ENCODE peak calls at places on chromosomes 12 and 14, in eight cellular contexts. N is epithelial cell of proximal tubule, S is HFF-Myc, F is choroid plexus epithelial cell, Z is fibroblast of mammary gland, X is AG04450, U is body of pancreas, B is cardiac fibroblast. G is an unnamed sample.

GRCh38 chr12:101604132-101604531 is 9.4 kb downstream of the MYBPC1 start:
- DNase-seq in N (peak; percentile 13), S (no peak), F (peak; percentile 20), Z (no peak), X (no peak), U (no peak), B (no peak), G (no peak)

GRCh38 chr12:115639667-115640012 is 637.9 kb downstream of the MED13L start:
- DNase-seq in N (no peak), S (no peak), F (no peak), Z (no peak), X (no peak), U (no peak), B (no peak), G (no peak)

GRCh38 chr12:20451759-20452158 is 83.4 kb downstream of the PDE3A start:
- DNase-seq in N (no peak), S (no peak), F (peak; percentile 96), Z (peak; percentile 95), X (no peak), U (no peak), B (peak; percentile 94), G (peak; percentile 65)

GRCh38 chr12:28568083-28568482 is 377.8 kb downstream of the CCDC91 start:
- DNase-seq in N (peak; percentile 71), S (peak; percentile 93), F (peak; percentile 93), Z (peak; percentile 99), X (peak; percentile 73), U (no peak), B (peak; percentile 93), G (peak; percentile 89)

GRCh38 chr12:121611306-121611705 is 15.0 kb upstream of the ORAI1 start:
- DNase-seq in N (no peak), S (no peak), F (no peak), Z (no peak), X (no peak), U (peak; percentile 14), B (no peak), G (no peak)

GRCh38 chr12:61188801-61189595 is 1071.2 kb upstream of the USP15 start:
- DNase-seq in N (no peak), S (no peak), F (no peak), Z (no peak), X (no peak), U (no peak), B (no peak), G (no peak)

GRCh38 chr12:101857043-101857558 is 20.3 kb upstream of the DRAM1 start:
- DNase-seq in N (peak; percentile 39), S (peak; percentile 59), F (peak; percentile 89), Z (peak; percentile 87), X (no peak), U (no peak), B (peak; percentile 91), G (peak; percentile 94)

GRCh38 chr12:62291888-62292760 is 31.9 kb downstream of the USP15 start:
- DNase-seq in N (peak; percentile 32), S (peak; percentile 15), F (peak; percentile 25), Z (peak; percentile 47), X (no peak), U (no peak), B (peak; percentile 46), G (no peak)

GRCh38 chr12:34292736-34293625 is 270.7 kb downstream of the ALG10 start:
- DNase-seq in N (no peak), S (no peak), F (no peak), Z (no peak), X (no peak), U (peak; percentile 2), B (no peak), G (no peak)

GRCh38 chr12:107318804-107319535 is 225.6 kb upstream of the CRY1 start:
- DNase-seq in N (no peak), S (no peak), F (peak; percentile 79), Z (peak; percentile 41), X (no peak), U (peak; percentile 14), B (peak; percentile 68), G (peak; percentile 56)

GRCh38 chr14:106308839-106309389 is 782.5 kb downstream of the TMEM121 start:
- DNase-seq in N (no peak), S (no peak), F (peak; percentile 2), Z (peak; percentile 24), X (no peak), U (no peak), B (peak; percentile 9), G (no peak)
- TF ChIP-seq CTCF in N (peak; percentile 63), S (peak; percentile 80), F (peak; percentile 39), Z (peak; percentile 34), X (peak; percentile 25), U (peak; percentile 28), B (peak; percentile 25), G (peak; percentile 30)

GRCh38 chr14:28653521-28653920 is 113.1 kb upstream of the FOXG1 start:
- DNase-seq in N (no peak), S (no peak), F (no peak), Z (peak; percentile 90), X (no peak), U (no peak), B (peak; percentile 46), G (no peak)
- H3K4me3 ChIP-seq in N (no peak overlapping the region), S (no peak overlapping the region), F (no peak overlapping the region), Z (no peak overlapping the region), X (no peak overlapping the region), U (no peak overlapping the region), B (no peak overlapping the region), G (no peak overlapping the region)

GRCh38 chr14:82872494-82872893 is 1338.8 kb upstream of the SEL1L start:
- DNase-seq in N (no peak), S (no peak), F (no peak), Z (no peak), X (no peak), U (peak; percentile 12), B (no peak), G (no peak)
- TF ChIP-seq CTCF in N (no peak), S (no peak), F (no peak), Z (no peak), X (peak; percentile 2), U (no peak), B (no peak), G (no peak)

DNA sequence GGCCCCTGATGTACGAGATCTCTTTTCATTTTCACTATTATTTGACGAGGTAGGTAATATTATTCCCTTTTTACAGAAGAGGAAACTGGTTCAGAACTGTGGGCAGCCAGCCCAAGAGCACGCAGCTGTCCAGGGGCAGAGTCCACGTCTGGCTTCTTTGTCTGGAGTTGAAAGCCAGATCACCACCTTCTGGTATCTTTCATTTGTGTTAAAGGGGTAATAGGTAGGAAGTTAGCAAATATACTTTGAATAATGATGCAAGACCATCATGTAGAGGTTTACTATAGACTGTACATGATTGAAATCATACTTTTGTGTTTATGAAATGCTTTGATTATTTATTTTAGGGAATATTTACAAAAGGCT is 144.1 kb upstream of the AMIGO2 start:
- DNase-seq in N (no peak), S (no peak), F (peak; percentile 57), Z (no peak), X (no peak), U (peak; percentile 73), B (peak; percentile 44), G (peak; percentile 40)
- H3K4me3 ChIP-seq in N (no peak overlapping the region), S (no peak overlapping the region), F (no peak overlapping the region), Z (no peak overlapping the region), X (no peak overlapping the region), U (no peak overlapping the region), B (no peak overlapping the region), G (no peak overlapping the region)

GRCh38 chr12:52976574-52977071 is 27.7 kb downstream of the KRT18 start:
- DNase-seq in N (no peak), S (no peak), F (peak; percentile 63), Z (no peak), X (peak; percentile 24), U (no peak), B (no peak), G (peak; percentile 97)

GRCh38 chr12:52975204-52975603 is 26.3 kb downstream of the KRT18 start:
- DNase-seq in N (no peak), S (no peak), F (peak; percentile 42), Z (no peak), X (no peak), U (no peak), B (peak; percentile 40), G (peak; percentile 89)

GRCh38 chr12:52977195-52977594 is 28.3 kb downstream of the KRT18 start:
- DNase-seq in N (no peak), S (no peak), F (no peak), Z (no peak), X (no peak), U (no peak), B (no peak), G (no peak)

GRCh38 chr12:52971701-52972329 is 22.9 kb downstream of the KRT18 start:
- DNase-seq in N (no peak), S (no peak), F (peak; percentile 88), Z (peak; percentile 45), X (no peak), U (peak; percentile 49), B (peak; percentile 71), G (peak; percentile 89)

GRCh38 chr12:52975820-52976573 is 27.1 kb downstream of the KRT18 start:
- DNase-seq in N (no peak), S (no peak), F (peak; percentile 42), Z (no peak), X (no peak), U (no peak), B (peak; percentile 22), G (peak; percentile 81)
- TF ChIP-seq CTCF in N (peak; percentile 71), S (peak; percentile 36), F (peak; percentile 22), Z (no peak), X (no peak), U (no peak), B (peak; percentile 4), G (peak; percentile 50)

GRCh38 chr14:70338550-70338949 is 20.9 kb downstream of the COX16 start:
- DNase-seq in N (no peak), S (no peak), F (no peak), Z (no peak), X (no peak), U (no peak), B (no peak), G (no peak)

GRCh38 chr14:70333289-70333688 is 26.2 kb downstream of the COX16 start:
- DNase-seq in N (no peak), S (no peak), F (no peak), Z (no peak), X (no peak), U (no peak), B (no peak), G (no peak)

GRCh38 chr14:70330596-70330995 is 28.9 kb downstream of the COX16 start:
- DNase-seq in N (no peak), S (no peak), F (no peak), Z (no peak), X (no peak), U (no peak), B (no peak), G (no peak)

GRCh38 chr14:70332015-70332414 is 27.5 kb downstream of the COX16 start:
- DNase-seq in N (no peak), S (no peak), F (no peak), Z (no peak), X (no peak), U (no peak), B (no peak), G (no peak)

DNA sequence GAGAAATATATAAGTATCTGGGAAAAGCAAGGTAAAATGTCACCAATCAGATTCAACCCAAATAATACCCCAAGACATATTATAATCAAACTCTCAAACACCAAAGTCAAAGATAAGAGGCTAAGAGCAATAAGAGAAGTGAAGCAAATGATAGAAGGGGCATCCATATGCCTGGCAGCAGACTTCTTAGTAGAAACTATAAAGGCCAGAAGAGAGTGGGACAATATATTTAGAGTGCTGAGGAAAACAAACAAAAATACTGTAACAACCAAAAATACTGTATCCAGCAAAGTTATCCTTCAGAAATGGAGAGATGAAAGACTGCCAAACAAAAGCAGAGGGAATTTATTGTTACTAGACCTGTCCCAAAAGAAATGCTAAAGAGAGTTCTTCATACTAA is 25.8 kb downstream of the COX16 start:
- DNase-seq in N (no peak), S (no peak), F (no peak), Z (no peak), X (no peak), U (no peak), B (no peak), G (no peak)
- H3K4me3 ChIP-seq in N (no peak overlapping the region), S (no peak overlapping the region), F (no peak overlapping the region), Z (no peak overlapping the region), X (no peak overlapping the region), U (no peak overlapping the region), B (no peak overlapping the region), G (no peak overlapping the region)

G was measured in fibroblast of villous mesenchyme.